ENCODE peak calls at places on chromosome 7, in ten cellular contexts. E, T, Q, A, B, H, C, I, R and X are unnamed samples.

GRCh38 chr7:11120675-11121220 is 147.1 kb downstream of the PHF14 start:
- DNase-seq in Q (no peak), H (no peak), I (no peak), B (no peak), T (no peak), R (no peak), C (no peak), A (no peak), E (no peak), X (no peak)

GRCh38 chr7:138919256-138919655 is 61.9 kb downstream of the KIAA1549 start:
- DNase-seq in C (no peak), A (no peak), I (no peak), R (no peak), H (no peak), T (no peak), B (no peak), E (no peak), Q (no peak), X (no peak)

GRCh38 chr7:100109521-100110163 is 8.2 kb downstream of the AP4M1 start:
- DNase-seq in E (no peak), A (no peak), R (no peak), C (no peak), B (no peak), H (no peak), T (no peak), I (no peak), Q (no peak), X (no peak)

GRCh38 chr7:107068156-107068555 is 23.7 kb downstream of the PRKAR2B start:
- DNase-seq in A (no peak), R (no peak), T (no peak), E (no peak), C (no peak), H (no peak), I (no peak), Q (no peak), B (no peak), X (no peak)

GRCh38 chr7:87253589-87254087 is 34.1 kb upstream of the TMEM243 start:
- DNase-seq in H (no peak), I (no peak), C (no peak), R (no peak), Q (no peak), E (no peak), B (no peak), A (no peak), T (no peak), X (no peak)

GRCh38 chr7:106775975-106776607 is 89.0 kb upstream of the PIK3CG start:
- DNase-seq in H (no peak), R (no peak), I (no peak), Q (no peak), C (no peak), B (no peak), A (no peak), T (no peak), E (no peak), X (no peak)

GRCh38 chr7:156240532-156240931 is 400.0 kb upstream of the RNF32 start:
- DNase-seq in T (no peak), B (no peak), R (no peak), H (no peak), A (no peak), E (no peak), C (no peak), I (no peak), Q (no peak), X (no peak)

GRCh38 chr7:79951415-79951814 is 183.2 kb upstream of the GNAI1 start:
- DNase-seq in C (no peak), B (no peak), I (no peak), A (no peak), Q (no peak), H (no peak), T (no peak), R (no peak), E (no peak), X (no peak)

GRCh38 chr7:22990588-22990949 is 23.4 kb downstream of the HYCC1 start:
- DNase-seq in I (no peak), H (no peak), C (peak; percentile 35), E (no peak), B (no peak), T (no peak), A (no peak), R (no peak), Q (no peak), X (no peak)

GRCh38 chr7:157610671-157611295 is 274.0 kb downstream of the DNAJB6 start:
- DNase-seq in T (no peak), A (no peak), B (no peak), Q (no peak), R (no peak), H (no peak), E (no peak), I (no peak), C (no peak), X (no peak)

GRCh38 chr7:5635461-5636445 is 145.7 kb downstream of the RNF216 start:
- DNase-seq in A (no peak), E (no peak), T (no peak), H (no peak), C (no peak), B (no peak), Q (peak; percentile 3), R (no peak), I (no peak), X (no peak)

GRCh38 chr7:108054537-108054936 is 51.6 kb upstream of the LAMB1 start:
- DNase-seq in Q (no peak), I (no peak), H (no peak), R (no peak), E (no peak), T (no peak), A (no peak), B (no peak), C (no peak), X (no peak)

GRCh38 chr7:129168219-129168991 is 20.0 kb upstream of the SMO start:
- DNase-seq in C (no peak), H (no peak), Q (no peak), I (no peak), E (no peak), A (no peak), T (no peak), B (no peak), R (no peak), X (no peak)

GRCh38 chr7:141045842-141046630 is 27.8 kb upstream of the TMEM178B start:
- DNase-seq in B (no peak), T (no peak), I (no peak), C (no peak), H (no peak), E (no peak), A (no peak), R (no peak), Q (no peak), X (no peak)

GRCh38 chr7:106480161-106480579 is 180.8 kb downstream of the CCDC71L start:
- DNase-seq in R (no peak), C (no peak), B (no peak), A (no peak), H (no peak), Q (no peak), T (no peak), E (no peak), I (no peak), X (no peak)

GRCh38 chr7:79149831-79150230 is 303.6 kb downstream of the MAGI2 start:
- DNase-seq in R (no peak), Q (no peak), I (peak; percentile 2), A (no peak), B (no peak), H (no peak), C (no peak), T (no peak), E (no peak), X (no peak)

GRCh38 chr7:123573896-123574467 is 16.4 kb upstream of the NDUFA5 start:
- DNase-seq in T (no peak), I (no peak), C (no peak), R (no peak), Q (no peak), E (no peak), A (no peak), H (no peak), B (no peak), X (no peak)

GRCh38 chr7:30469303-30469702 is 9.3 kb downstream of the NOD1 start:
- DNase-seq in R (no peak), E (no peak), T (peak; percentile 88), B (no peak), H (no peak), Q (no peak), A (no peak), I (peak; percentile 100), C (peak; percentile 97), X (peak; percentile 69)

GRCh38 chr7:135232720-135233119 is 918 bp upstream of the STRA8 start:
- DNase-seq in E (no peak), T (no peak), B (no peak), Q (no peak), A (peak; percentile 29), H (no peak), I (no peak), C (no peak), R (no peak), X (no peak)

GRCh38 chr7:44403176-44403759 is 77.9 kb upstream of the CAMK2B start:
- DNase-seq in R (no peak), Q (no peak), C (no peak), A (no peak), B (no peak), I (no peak), T (no peak), E (no peak), H (no peak), X (no peak)

GRCh38 chr7:133355325-133355708 is 102.4 kb downstream of the EXOC4 start:
- DNase-seq in H (no peak), R (no peak), I (peak; percentile 77), T (no peak), A (no peak), C (no peak), E (no peak), B (no peak), Q (no peak), X (no peak)

GRCh38 chr7:27767374-27767773 is 27.4 kb downstream of the TAX1BP1 start:
- DNase-seq in Q (no peak), R (no peak), B (no peak), T (no peak), A (no peak), I (peak; percentile 50), H (no peak), C (no peak), E (no peak), X (no peak)

GRCh38 chr7:23467731-23468720 is 2.3 kb downstream of the IGF2BP3 start:
- DNase-seq in I (peak; percentile 74), Q (no peak), R (no peak), H (no peak), A (peak; percentile 7), T (no peak), E (no peak), B (no peak), C (no peak), X (no peak)

GRCh38 chr7:5470721-5471311 is 47.2 kb upstream of the TNRC18 start:
- DNase-seq in H (no peak), Q (peak; percentile 73), I (peak; percentile 42), T (peak; percentile 63), C (no peak), B (no peak), R (no peak), A (no peak), E (no peak), X (no peak)

GRCh38 chr7:322111-322671 is 32.2 kb downstream of the FOXL3 start:
- DNase-seq in E (peak; percentile 75), H (peak; percentile 82), A (peak; percentile 90), B (peak; percentile 92), C (peak; percentile 5), R (peak; percentile 77), I (peak; percentile 38), T (peak; percentile 76), Q (peak; percentile 51), X (peak; percentile 34)

GRCh38 chr7:42414028-42414427 is 177.0 kb upstream of the GLI3 start:
- DNase-seq in A (no peak), T (no peak), I (no peak), H (no peak), B (no peak), Q (no peak), C (no peak), E (no peak), R (no peak), X (no peak)

GRCh38 chr7:94620703-94621118 is 35.2 kb downstream of the SGCE start:
- DNase-seq in H (peak; percentile 33), R (peak; percentile 0), B (peak; percentile 85), Q (no peak), A (peak; percentile 65), I (peak; percentile 89), T (peak; percentile 42), E (no peak), C (peak; percentile 87), X (peak; percentile 89)

GRCh38 chr7:83633516-83633915 is 15.4 kb downstream of the SEMA3E start:
- DNase-seq in C (no peak), E (no peak), H (no peak), R (no peak), Q (no peak), A (no peak), B (no peak), T (no peak), I (no peak), X (no peak)